ENCODE peak calls at places on chromosomes 2 and 18, in nine cellular contexts. One of them, this sample, is unnamed.

GRCh38 chr2:85905187-85905666 is 16.4 kb upstream of the ST3GAL5 start:
- DNase-seq in sigmoid colon: peak; percentile 84
- DNase-seq in heart left ventricle: no peak
- DNase-seq in AG10803: peak; percentile 93
- DNase-seq in bronchial epithelial cell: no peak
- DNase-seq in Peyer's patch: no peak
- DNase-seq in natural killer cell: no peak
- DNase-seq in left ventricle myocardium inferior: no peak
- DNase-seq in breast epithelium: peak; percentile 70
- DNase-seq in this sample: no peak

GRCh38 chr2:88684519-88684918 is 7.0 kb upstream of the RPIA start:
- DNase-seq in sigmoid colon: no peak
- DNase-seq in heart left ventricle: no peak
- DNase-seq in AG10803: no peak
- DNase-seq in bronchial epithelial cell: no peak
- DNase-seq in Peyer's patch: no peak
- DNase-seq in natural killer cell: no peak
- DNase-seq in left ventricle myocardium inferior: no peak
- DNase-seq in breast epithelium: no peak
- DNase-seq in this sample: no peak

GRCh38 chr2:160842286-160842685 is 317.9 kb upstream of the TANK start:
- DNase-seq in sigmoid colon: no peak
- DNase-seq in heart left ventricle: no peak
- DNase-seq in AG10803: no peak
- DNase-seq in bronchial epithelial cell: no peak
- DNase-seq in Peyer's patch: no peak
- DNase-seq in natural killer cell: no peak
- DNase-seq in left ventricle myocardium inferior: no peak
- DNase-seq in breast epithelium: no peak
- DNase-seq in this sample: no peak

GRCh38 chr2:64268330-64268729 is 124.1 kb upstream of the PELI1 start:
- DNase-seq in sigmoid colon: no peak
- DNase-seq in heart left ventricle: no peak
- DNase-seq in AG10803: no peak
- DNase-seq in bronchial epithelial cell: no peak
- DNase-seq in Peyer's patch: no peak
- DNase-seq in natural killer cell: no peak
- DNase-seq in left ventricle myocardium inferior: no peak
- DNase-seq in breast epithelium: no peak
- DNase-seq in this sample: no peak

GRCh38 chr18:44182363-44182762 is 498.3 kb upstream of the SETBP1 start:
- DNase-seq in sigmoid colon: no peak
- DNase-seq in heart left ventricle: no peak
- DNase-seq in AG10803: no peak
- DNase-seq in bronchial epithelial cell: no peak
- DNase-seq in Peyer's patch: no peak
- DNase-seq in natural killer cell: no peak
- DNase-seq in left ventricle myocardium inferior: no peak
- DNase-seq in breast epithelium: no peak
- DNase-seq in this sample: no peak

GRCh38 chr2:73292906-73293533 is 328 bp downstream of the EGR4 start:
- DNase-seq in sigmoid colon: no peak
- DNase-seq in heart left ventricle: no peak
- DNase-seq in AG10803: no peak
- DNase-seq in bronchial epithelial cell: no peak
- DNase-seq in Peyer's patch: no peak
- DNase-seq in natural killer cell: no peak
- DNase-seq in left ventricle myocardium inferior: no peak
- DNase-seq in breast epithelium: no peak
- DNase-seq in this sample: peak; percentile 50

GRCh38 chr2:104164721-104165252 is 689.1 kb upstream of the POU3F3 start:
- DNase-seq in sigmoid colon: no peak
- DNase-seq in heart left ventricle: no peak
- DNase-seq in AG10803: no peak
- DNase-seq in bronchial epithelial cell: no peak
- DNase-seq in Peyer's patch: no peak
- DNase-seq in natural killer cell: no peak
- DNase-seq in left ventricle myocardium inferior: no peak
- DNase-seq in breast epithelium: no peak
- DNase-seq in this sample: no peak

GRCh38 chr2:34912084-34912483 is 1313.0 kb upstream of the FAM98A start:
- DNase-seq in sigmoid colon: no peak
- DNase-seq in heart left ventricle: no peak
- DNase-seq in AG10803: no peak
- DNase-seq in bronchial epithelial cell: no peak
- DNase-seq in Peyer's patch: no peak
- DNase-seq in natural killer cell: no peak
- DNase-seq in left ventricle myocardium inferior: no peak
- DNase-seq in breast epithelium: no peak
- DNase-seq in this sample: peak; percentile 31

GRCh38 chr2:157923598-157923997 is 47.5 kb upstream of the ACVR1 start:
- DNase-seq in sigmoid colon: no peak
- DNase-seq in heart left ventricle: no peak
- DNase-seq in AG10803: no peak
- DNase-seq in bronchial epithelial cell: no peak
- DNase-seq in Peyer's patch: no peak
- DNase-seq in natural killer cell: no peak
- DNase-seq in left ventricle myocardium inferior: no peak
- DNase-seq in breast epithelium: no peak
- DNase-seq in this sample: no peak

GRCh38 chr2:26780203-26780760 is 5.6 kb upstream of the CENPA start:
- DNase-seq in sigmoid colon: no peak
- DNase-seq in heart left ventricle: no peak
- DNase-seq in AG10803: no peak
- DNase-seq in bronchial epithelial cell: no peak
- DNase-seq in Peyer's patch: no peak
- DNase-seq in natural killer cell: no peak
- DNase-seq in left ventricle myocardium inferior: no peak
- DNase-seq in breast epithelium: no peak
- DNase-seq in this sample: no peak

GRCh38 chr2:26782876-26783704 is 2.8 kb upstream of the CENPA start:
- DNase-seq in sigmoid colon: no peak
- DNase-seq in heart left ventricle: no peak
- DNase-seq in AG10803: no peak
- DNase-seq in bronchial epithelial cell: no peak
- DNase-seq in Peyer's patch: no peak
- DNase-seq in natural killer cell: no peak
- DNase-seq in left ventricle myocardium inferior: no peak
- DNase-seq in breast epithelium: no peak
- DNase-seq in this sample: no peak

GRCh38 chr2:26784570-26785234 is 1.2 kb upstream of the CENPA start:
- DNase-seq in sigmoid colon: no peak
- DNase-seq in heart left ventricle: no peak
- DNase-seq in AG10803: no peak
- DNase-seq in bronchial epithelial cell: no peak
- DNase-seq in Peyer's patch: no peak
- DNase-seq in natural killer cell: no peak
- DNase-seq in left ventricle myocardium inferior: no peak
- DNase-seq in breast epithelium: no peak
- DNase-seq in this sample: no peak

GRCh38 chr2:26786207-26787023 is 559 bp downstream of the CENPA start:
- DNase-seq in sigmoid colon: no peak
- DNase-seq in heart left ventricle: no peak
- DNase-seq in AG10803: no peak
- DNase-seq in bronchial epithelial cell: no peak
- DNase-seq in Peyer's patch: no peak
- DNase-seq in natural killer cell: no peak
- DNase-seq in left ventricle myocardium inferior: no peak
- DNase-seq in breast epithelium: no peak
- DNase-seq in this sample: peak; percentile 39

GRCh38 chr2:26785431-26786206 is at the start of gene CENPA:
- DNase-seq in sigmoid colon: peak; percentile 99
- DNase-seq in heart left ventricle: peak; percentile 98
- DNase-seq in AG10803: peak; percentile 100
- DNase-seq in bronchial epithelial cell: peak; percentile 99
- DNase-seq in Peyer's patch: peak; percentile 99
- DNase-seq in natural killer cell: peak; percentile 92
- DNase-seq in left ventricle myocardium inferior: peak; percentile 97
- DNase-seq in breast epithelium: peak; percentile 98
- DNase-seq in this sample: peak; percentile 99
- TF ChIP-seq CTCF in sigmoid colon: no peak
- TF ChIP-seq CTCF in heart left ventricle: peak; percentile 31
- TF ChIP-seq CTCF in AG10803: peak; percentile 6
- TF ChIP-seq CTCF in bronchial epithelial cell: peak; percentile 21
- TF ChIP-seq CTCF in Peyer's patch: peak; percentile 41
- TF ChIP-seq CTCF in natural killer cell: no peak
- TF ChIP-seq CTCF in left ventricle myocardium inferior: peak; percentile 61
- TF ChIP-seq CTCF in breast epithelium: peak; percentile 31
- TF ChIP-seq CTCF in this sample: no peak

GRCh38 chr18:76874643-76875389 is 52.5 kb downstream of the ZNF236 start:
- DNase-seq in sigmoid colon: no peak
- DNase-seq in heart left ventricle: no peak
- DNase-seq in AG10803: no peak
- DNase-seq in bronchial epithelial cell: no peak
- DNase-seq in Peyer's patch: no peak
- DNase-seq in natural killer cell: no peak
- DNase-seq in left ventricle myocardium inferior: no peak
- DNase-seq in breast epithelium: no peak
- DNase-seq in this sample: no peak
- TF ChIP-seq CTCF in sigmoid colon: no peak
- TF ChIP-seq CTCF in heart left ventricle: no peak
- TF ChIP-seq CTCF in AG10803: no peak
- TF ChIP-seq CTCF in bronchial epithelial cell: no peak
- TF ChIP-seq CTCF in Peyer's patch: no peak
- TF ChIP-seq CTCF in natural killer cell: no peak
- TF ChIP-seq CTCF in left ventricle myocardium inferior: no peak
- TF ChIP-seq CTCF in breast epithelium: no peak
- TF ChIP-seq CTCF in this sample: peak; percentile 24

GRCh38 chr18:30971338-30971956 is 71.1 kb downstream of the DSC3 start:
- DNase-seq in sigmoid colon: no peak
- DNase-seq in heart left ventricle: no peak
- DNase-seq in AG10803: peak; percentile 26
- DNase-seq in bronchial epithelial cell: peak; percentile 53
- DNase-seq in Peyer's patch: no peak
- DNase-seq in natural killer cell: no peak
- DNase-seq in left ventricle myocardium inferior: no peak
- DNase-seq in breast epithelium: no peak
- DNase-seq in this sample: peak; percentile 21

GRCh38 chr18:30965237-30965636 is 77.3 kb downstream of the DSC3 start:
- DNase-seq in sigmoid colon: no peak
- DNase-seq in heart left ventricle: no peak
- DNase-seq in AG10803: no peak
- DNase-seq in bronchial epithelial cell: no peak
- DNase-seq in Peyer's patch: no peak
- DNase-seq in natural killer cell: no peak
- DNase-seq in left ventricle myocardium inferior: no peak
- DNase-seq in breast epithelium: no peak
- DNase-seq in this sample: no peak

GRCh38 chr18:30967701-30968100 is 74.8 kb downstream of the DSC3 start:
- DNase-seq in sigmoid colon: no peak
- DNase-seq in heart left ventricle: no peak
- DNase-seq in AG10803: no peak
- DNase-seq in bronchial epithelial cell: peak; percentile 84
- DNase-seq in Peyer's patch: no peak
- DNase-seq in natural killer cell: no peak
- DNase-seq in left ventricle myocardium inferior: no peak
- DNase-seq in breast epithelium: no peak
- DNase-seq in this sample: no peak

GRCh38 chr18:30969670-30970069 is 72.9 kb downstream of the DSC3 start:
- DNase-seq in sigmoid colon: no peak
- DNase-seq in heart left ventricle: no peak
- DNase-seq in AG10803: no peak
- DNase-seq in bronchial epithelial cell: no peak
- DNase-seq in Peyer's patch: no peak
- DNase-seq in natural killer cell: no peak
- DNase-seq in left ventricle myocardium inferior: no peak
- DNase-seq in breast epithelium: no peak
- DNase-seq in this sample: no peak

GRCh38 chr18:30970201-30970816 is 72.2 kb downstream of the DSC3 start:
- DNase-seq in sigmoid colon: no peak
- DNase-seq in heart left ventricle: no peak
- DNase-seq in AG10803: peak; percentile 0
- DNase-seq in bronchial epithelial cell: peak; percentile 77
- DNase-seq in Peyer's patch: no peak
- DNase-seq in natural killer cell: no peak
- DNase-seq in left ventricle myocardium inferior: no peak
- DNase-seq in breast epithelium: no peak
- DNase-seq in this sample: no peak
- TF ChIP-seq CTCF in sigmoid colon: no peak
- TF ChIP-seq CTCF in heart left ventricle: peak; percentile 32
- TF ChIP-seq CTCF in AG10803: no peak
- TF ChIP-seq CTCF in bronchial epithelial cell: peak; percentile 35
- TF ChIP-seq CTCF in Peyer's patch: no peak
- TF ChIP-seq CTCF in natural killer cell: no peak
- TF ChIP-seq CTCF in left ventricle myocardium inferior: peak; percentile 54
- TF ChIP-seq CTCF in breast epithelium: peak; percentile 38
- TF ChIP-seq CTCF in this sample: peak; percentile 27

GRCh38 chr2:96826546-96827278 is 10.6 kb downstream of the CNNM3 start:
- DNase-seq in sigmoid colon: no peak
- DNase-seq in heart left ventricle: no peak
- DNase-seq in AG10803: no peak
- DNase-seq in bronchial epithelial cell: no peak
- DNase-seq in Peyer's patch: no peak
- DNase-seq in natural killer cell: no peak
- DNase-seq in left ventricle myocardium inferior: no peak
- DNase-seq in breast epithelium: no peak
- DNase-seq in this sample: no peak

GRCh38 chr2:96828436-96828835 is 12.4 kb downstream of the CNNM3 start:
- DNase-seq in sigmoid colon: no peak
- DNase-seq in heart left ventricle: no peak
- DNase-seq in AG10803: no peak
- DNase-seq in bronchial epithelial cell: no peak
- DNase-seq in Peyer's patch: no peak
- DNase-seq in natural killer cell: no peak
- DNase-seq in left ventricle myocardium inferior: no peak
- DNase-seq in breast epithelium: no peak
- DNase-seq in this sample: no peak

GRCh38 chr2:96831679-96832078 is 12.1 kb downstream of the ANKRD23 start:
- DNase-seq in sigmoid colon: no peak
- DNase-seq in heart left ventricle: no peak
- DNase-seq in AG10803: no peak
- DNase-seq in bronchial epithelial cell: no peak
- DNase-seq in Peyer's patch: no peak
- DNase-seq in natural killer cell: no peak
- DNase-seq in left ventricle myocardium inferior: no peak
- DNase-seq in breast epithelium: no peak
- DNase-seq in this sample: no peak

GRCh38 chr2:96830064-96830562 is 13.7 kb downstream of the ANKRD23 start:
- DNase-seq in sigmoid colon: no peak
- DNase-seq in heart left ventricle: no peak
- DNase-seq in AG10803: no peak
- DNase-seq in bronchial epithelial cell: no peak
- DNase-seq in Peyer's patch: no peak
- DNase-seq in natural killer cell: no peak
- DNase-seq in left ventricle myocardium inferior: no peak
- DNase-seq in breast epithelium: no peak
- DNase-seq in this sample: no peak

GRCh38 chr2:96828874-96829273 is 12.8 kb downstream of the CNNM3 start:
- DNase-seq in sigmoid colon: no peak
- DNase-seq in heart left ventricle: no peak
- DNase-seq in AG10803: no peak
- DNase-seq in bronchial epithelial cell: no peak
- DNase-seq in Peyer's patch: no peak
- DNase-seq in natural killer cell: no peak
- DNase-seq in left ventricle myocardium inferior: no peak
- DNase-seq in breast epithelium: no peak
- DNase-seq in this sample: no peak
- TF ChIP-seq CTCF in sigmoid colon: no peak
- TF ChIP-seq CTCF in heart left ventricle: no peak
- TF ChIP-seq CTCF in AG10803: no peak
- TF ChIP-seq CTCF in bronchial epithelial cell: no peak
- TF ChIP-seq CTCF in Peyer's patch: no peak
- TF ChIP-seq CTCF in natural killer cell: no peak
- TF ChIP-seq CTCF in left ventricle myocardium inferior: no peak
- TF ChIP-seq CTCF in breast epithelium: no peak
- TF ChIP-seq CTCF in this sample: no peak